ENCODE peak calls at places on chromosome 5, in four cellular contexts. Z is T47D, Y is HCT116, T is K562. A is an unnamed sample.

GRCh38 chr5:125341436-125341835 is 595.0 kb upstream of the ZNF608 start:
- DNase-seq in T (no peak), Z (no peak), Y (no peak), A (no peak)

GRCh38 chr5:140151719-140152609 is 23.0 kb upstream of the CYSTM1 start:
- DNase-seq in Y (no peak), Z (peak; percentile 90), T (no peak), A (no peak)

GRCh38 chr5:102539598-102539997 is 40.8 kb upstream of the SLCO6A1 start:
- DNase-seq in T (no peak), Y (no peak), Z (no peak), A (no peak)

GRCh38 chr5:166909926-166910325 is 1381.5 kb upstream of the WWC1 start:
- DNase-seq in Z (peak; percentile 79), Y (no peak), T (no peak), A (no peak)

GRCh38 chr5:68740204-68740910 is 353.5 kb upstream of the SLC30A5 start:
- DNase-seq in T (no peak), Z (no peak), Y (no peak), A (no peak)

GRCh38 chr5:92409131-92409530 is 1026.0 kb upstream of the ARRDC3 start:
- DNase-seq in T (no peak), Y (no peak), Z (no peak), A (no peak)

GRCh38 chr5:35046754-35047153 is 995 bp downstream of the AGXT2 start:
- DNase-seq in T (no peak), Y (no peak), Z (no peak), A (no peak)

GRCh38 chr5:14097998-14098471 is 45.1 kb upstream of the TRIO start:
- DNase-seq in T (no peak), Z (no peak), Y (no peak), A (no peak)

DNA sequence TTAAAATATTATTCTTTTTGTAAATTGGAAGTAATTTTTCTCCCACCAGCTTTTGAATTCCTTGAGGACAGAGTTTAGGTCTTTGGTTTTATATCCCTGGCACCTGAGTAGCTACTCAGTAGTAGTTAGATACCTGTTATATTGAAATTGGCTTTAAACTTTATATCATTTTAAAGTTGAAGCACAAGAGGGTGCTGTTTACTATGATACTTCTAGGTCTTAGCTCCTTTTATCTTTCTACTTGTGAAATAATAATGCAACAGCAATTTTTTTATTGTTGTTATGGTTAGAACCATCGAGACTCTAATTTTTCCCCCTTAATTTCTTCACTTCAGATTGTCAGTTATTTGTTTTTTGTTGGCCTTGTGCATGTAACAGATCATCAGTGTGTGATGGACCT is 46.3 kb downstream of the AP3S1 start:
- DNase-seq in Z (peak; percentile 33), T (no peak), Y (peak; percentile 27), A (no peak)
- TF ChIP-seq JUND in Z (no peak), T (no peak), Y (no peak), A (no peak)

GRCh38 chr5:178430187-178431062 is 159.8 kb downstream of the COL23A1 start:
- DNase-seq in Y (no peak), T (no peak), Z (no peak), A (peak; percentile 13)
- TF ChIP-seq JUND in Y (no peak), T (no peak), Z (no peak), A (no peak)

DNA sequence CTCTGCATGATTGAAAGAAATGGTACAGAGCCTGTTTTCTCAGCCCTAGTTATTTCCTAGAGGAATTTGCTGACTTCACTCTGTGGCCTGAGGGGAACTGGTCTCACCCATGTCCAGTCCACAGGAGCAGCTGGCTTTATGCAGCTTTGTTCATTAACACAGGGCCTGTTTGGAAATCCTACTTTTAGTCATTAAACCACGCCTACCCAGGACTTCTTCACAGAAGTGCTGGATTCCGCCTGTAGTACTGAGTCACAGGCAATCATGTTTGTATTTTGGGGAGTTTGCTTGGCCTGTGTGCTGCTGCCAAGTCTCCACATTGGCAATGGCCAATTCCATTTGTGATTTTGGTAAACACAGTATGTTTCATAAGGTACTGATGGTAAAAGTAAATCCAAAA is 52.8 kb downstream of the CTNND2 start:
- DNase-seq in Y (no peak), T (no peak), Z (peak; percentile 31), A (no peak)
- TF ChIP-seq JUND in Y (no peak), T (no peak), Z (no peak), A (no peak)

GRCh38 chr5:143101134-143101533 is 302.4 kb downstream of the NR3C1 start:
- DNase-seq in Y (no peak), Z (no peak), T (no peak), A (no peak)

GRCh38 chr5:143106175-143106574 is 297.3 kb downstream of the NR3C1 start:
- DNase-seq in Z (peak; percentile 76), Y (no peak), T (no peak), A (peak; percentile 80)

GRCh38 chr5:143105216-143105905 is 298.1 kb downstream of the NR3C1 start:
- DNase-seq in Z (no peak), Y (no peak), T (no peak), A (no peak)

GRCh38 chr5:143102414-143102813 is 301.1 kb downstream of the NR3C1 start:
- DNase-seq in T (no peak), Y (no peak), Z (no peak), A (no peak)

GRCh38 chr5:143101740-143102386 is 301.6 kb downstream of the NR3C1 start:
- DNase-seq in T (no peak), Y (no peak), Z (no peak), A (no peak)
- TF ChIP-seq JUND in T (no peak), Y (no peak), Z (no peak), A (no peak)